ENCODE peak calls at places on chromosomes 7 and 10, in four cellular contexts. One of them, this sample, is unnamed.

GRCh38 chr7:146683439-146683838 is 566.8 kb downstream of the CNTNAP2 start:
- DNase-seq in uterus: no peak
- DNase-seq in gastrocnemius medialis: no peak
- DNase-seq in tibial nerve: no peak
- DNase-seq in this sample: no peak

GRCh38 chr10:100359529-100360150 is 12.6 kb downstream of the SCD start:
- DNase-seq in uterus: no peak
- DNase-seq in gastrocnemius medialis: no peak
- DNase-seq in tibial nerve: no peak
- DNase-seq in this sample: no peak

GRCh38 chr10:86321568-86321967 is 45.0 kb downstream of the GRID1 start:
- DNase-seq in uterus: no peak
- DNase-seq in gastrocnemius medialis: no peak
- DNase-seq in tibial nerve: no peak
- DNase-seq in this sample: no peak

GRCh38 chr7:2605608-2606538 is 25.9 kb upstream of the TTYH3 start:
- DNase-seq in uterus: no peak
- DNase-seq in gastrocnemius medialis: no peak
- DNase-seq in tibial nerve: no peak
- DNase-seq in this sample: no peak

GRCh38 chr7:26167293-26167934 is 15.4 kb downstream of the NFE2L3 start:
- DNase-seq in uterus: no peak
- DNase-seq in gastrocnemius medialis: no peak
- DNase-seq in tibial nerve: no peak
- DNase-seq in this sample: no peak

GRCh38 chr7:126957443-126957842 is 295.3 kb downstream of the GRM8 start:
- DNase-seq in uterus: no peak
- DNase-seq in gastrocnemius medialis: no peak
- DNase-seq in tibial nerve: no peak
- DNase-seq in this sample: no peak

GRCh38 chr10:35324196-35324595 is 12.1 kb upstream of the CCNY start:
- DNase-seq in uterus: no peak
- DNase-seq in gastrocnemius medialis: no peak
- DNase-seq in tibial nerve: no peak
- DNase-seq in this sample: no peak

GRCh38 chr7:745431-745980 is 18.4 kb upstream of the PRKAR1B start:
- DNase-seq in uterus: no peak
- DNase-seq in gastrocnemius medialis: no peak
- DNase-seq in tibial nerve: no peak
- DNase-seq in this sample: no peak

GRCh38 chr7:16412535-16413247 is 8.6 kb downstream of the CRPPA start:
- DNase-seq in uterus: no peak
- DNase-seq in gastrocnemius medialis: no peak
- DNase-seq in tibial nerve: no peak
- DNase-seq in this sample: no peak

GRCh38 chr10:9786101-9786500 is 1231.6 kb upstream of the CELF2 start:
- DNase-seq in uterus: no peak
- DNase-seq in gastrocnemius medialis: no peak
- DNase-seq in tibial nerve: no peak
- DNase-seq in this sample: no peak

GRCh38 chr10:93386496-93387369 is 95.4 kb downstream of the MYOF start:
- DNase-seq in uterus: no peak
- DNase-seq in gastrocnemius medialis: peak; percentile 17
- DNase-seq in tibial nerve: no peak
- DNase-seq in this sample: no peak

GRCh38 chr7:51121945-51122425 is 194.6 kb downstream of the COBL start:
- DNase-seq in uterus: peak; percentile 36
- DNase-seq in gastrocnemius medialis: no peak
- DNase-seq in tibial nerve: no peak
- DNase-seq in this sample: no peak

GRCh38 chr10:107548301-107548700 is 383.8 kb upstream of the SORCS1 start:
- DNase-seq in uterus: no peak
- DNase-seq in gastrocnemius medialis: no peak
- DNase-seq in tibial nerve: no peak
- DNase-seq in this sample: no peak

GRCh38 chr7:73905360-73905759 is 44.4 kb downstream of the TMEM270 start:
- DNase-seq in uterus: no peak
- DNase-seq in gastrocnemius medialis: no peak
- DNase-seq in tibial nerve: no peak
- DNase-seq in this sample: no peak

GRCh38 chr10:51029172-51029641 is 45.1 kb upstream of the PRKG1 start:
- DNase-seq in uterus: no peak
- DNase-seq in gastrocnemius medialis: no peak
- DNase-seq in tibial nerve: no peak
- DNase-seq in this sample: no peak

GRCh38 chr7:75945297-75946168 is 30.6 kb downstream of the POR start:
- DNase-seq in uterus: no peak
- DNase-seq in gastrocnemius medialis: peak; percentile 54
- DNase-seq in tibial nerve: no peak
- DNase-seq in this sample: no peak

GRCh38 chr7:124718032-124718766 is 47.4 kb downstream of the GPR37 start:
- DNase-seq in uterus: no peak
- DNase-seq in gastrocnemius medialis: no peak
- DNase-seq in tibial nerve: no peak
- DNase-seq in this sample: no peak

GRCh38 chr7:50696810-50697582 is 85.7 kb downstream of the GRB10 start:
- DNase-seq in uterus: no peak
- DNase-seq in gastrocnemius medialis: no peak
- DNase-seq in tibial nerve: no peak
- DNase-seq in this sample: no peak

GRCh38 chr7:143499743-143500348 is 22.2 kb downstream of the TAS2R41 start:
- DNase-seq in uterus: no peak
- DNase-seq in gastrocnemius medialis: no peak
- DNase-seq in tibial nerve: no peak
- DNase-seq in this sample: no peak

GRCh38 chr7:30789334-30789711 is 18.1 kb downstream of the MINDY4 start:
- DNase-seq in uterus: no peak
- DNase-seq in gastrocnemius medialis: no peak
- DNase-seq in tibial nerve: no peak
- DNase-seq in this sample: peak; percentile 93

GRCh38 chr7:80870806-80871205 is 48.0 kb downstream of the SEMA3C start:
- DNase-seq in uterus: no peak
- DNase-seq in gastrocnemius medialis: no peak
- DNase-seq in tibial nerve: no peak
- DNase-seq in this sample: no peak

GRCh38 chr10:85492684-85493083 is 873.9 kb downstream of the GRID1 start:
- DNase-seq in uterus: no peak
- DNase-seq in gastrocnemius medialis: no peak
- DNase-seq in tibial nerve: no peak
- DNase-seq in this sample: no peak

GRCh38 chr7:137343483-137343841 is at the start of gene PTN:
- DNase-seq in uterus: peak; percentile 59
- DNase-seq in gastrocnemius medialis: no peak
- DNase-seq in tibial nerve: no peak
- DNase-seq in this sample: peak; percentile 33

GRCh38 chr7:106068986-106069385 is 43.1 kb downstream of the SYPL1 start:
- DNase-seq in uterus: peak; percentile 39
- DNase-seq in gastrocnemius medialis: no peak
- DNase-seq in tibial nerve: no peak
- DNase-seq in this sample: no peak

GRCh38 chr7:101902680-101903504 is 85.5 kb downstream of the CUX1 start:
- DNase-seq in uterus: no peak
- DNase-seq in gastrocnemius medialis: no peak
- DNase-seq in tibial nerve: no peak
- DNase-seq in this sample: no peak

DNA sequence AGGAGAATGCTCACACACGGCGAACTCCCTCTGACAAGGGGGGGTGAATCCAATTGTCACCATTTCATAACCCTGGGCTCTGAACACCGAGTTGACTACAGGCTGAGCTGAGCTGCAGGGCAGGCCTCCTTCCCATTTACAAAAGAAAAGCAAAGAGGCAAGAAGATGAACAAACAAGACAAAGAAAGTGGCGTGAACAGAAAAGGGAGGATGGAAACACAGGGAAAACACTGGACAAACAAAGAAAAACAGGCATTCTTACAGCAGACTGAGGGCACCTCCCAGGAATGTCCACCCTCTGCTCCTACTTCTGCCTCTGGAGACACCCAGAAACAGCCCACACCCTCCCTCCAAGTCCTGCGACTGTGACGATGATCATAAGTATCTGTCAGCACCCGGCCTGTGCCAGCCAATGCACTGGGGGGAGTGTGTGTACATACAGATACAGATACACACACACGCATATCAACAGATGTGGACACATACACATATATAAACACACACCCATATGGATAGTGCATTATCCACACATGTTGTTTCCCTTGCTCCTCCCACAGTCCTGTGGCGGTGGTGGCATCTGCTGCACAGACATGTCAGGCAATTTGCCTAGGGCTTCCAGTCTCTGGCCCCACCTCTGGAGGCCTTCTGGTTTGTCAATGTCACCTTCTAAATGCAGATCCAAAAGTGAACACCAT is 66.2 kb downstream of the FAM53B start:
- DNase-seq in uterus: no peak
- DNase-seq in gastrocnemius medialis: no peak
- DNase-seq in tibial nerve: no peak
- DNase-seq in this sample: no peak
- TF ChIP-seq POLR2A in uterus: no peak
- TF ChIP-seq POLR2A in gastrocnemius medialis: no peak
- TF ChIP-seq POLR2A in tibial nerve: no peak
- TF ChIP-seq POLR2A in this sample: no peak

GRCh38 chr7:24573554-24574338 is 494 bp downstream of the PALS2 start:
- DNase-seq in uterus: peak; percentile 31
- DNase-seq in gastrocnemius medialis: peak; percentile 20
- DNase-seq in tibial nerve: peak; percentile 15
- DNase-seq in this sample: peak; percentile 44
- TF ChIP-seq POLR2A in uterus: peak; percentile 25
- TF ChIP-seq POLR2A in gastrocnemius medialis: no peak
- TF ChIP-seq POLR2A in tibial nerve: no peak
- TF ChIP-seq POLR2A in this sample: peak; percentile 15

DNA sequence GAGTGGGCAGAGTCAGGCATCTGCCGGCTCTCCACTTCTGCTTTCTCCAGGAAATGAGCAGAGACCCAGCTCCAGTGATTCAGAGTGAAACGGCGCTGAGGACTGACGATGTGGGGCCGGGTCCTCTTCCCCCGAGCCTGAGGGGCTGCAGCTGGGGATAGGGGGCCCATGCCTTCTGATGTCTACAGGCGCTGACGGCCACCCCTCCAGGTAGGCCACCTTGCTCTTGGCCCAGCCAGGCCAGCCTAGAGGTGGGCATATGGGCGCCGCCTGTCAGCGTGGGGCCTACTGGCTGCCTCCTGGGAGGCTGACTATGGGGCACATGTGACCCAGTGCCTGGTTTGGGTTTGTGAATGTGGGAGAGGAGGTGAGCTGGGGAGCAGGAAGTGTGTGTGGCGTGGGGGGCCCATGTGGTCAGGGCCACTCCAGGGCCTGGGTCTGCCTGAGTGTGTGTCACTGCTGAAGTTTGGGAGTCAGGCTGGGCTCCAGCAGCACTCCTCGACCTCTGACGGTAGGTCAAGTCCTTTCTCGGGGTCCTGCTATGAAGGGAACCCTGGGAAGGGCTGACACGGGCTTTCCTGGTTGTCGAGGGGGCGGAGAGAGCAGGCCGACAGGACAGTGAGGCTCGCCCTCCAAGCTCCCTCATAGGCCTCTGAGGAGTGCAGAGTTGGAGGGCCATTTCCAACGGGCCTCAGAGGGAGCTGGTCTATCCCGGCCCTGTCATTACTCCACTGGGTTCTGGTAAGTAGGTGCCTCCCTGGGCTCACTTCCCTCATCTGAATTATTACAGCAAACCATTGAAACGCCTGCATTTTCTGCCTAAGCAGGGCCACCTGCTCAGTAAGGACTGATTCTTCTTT is at the start of gene WDFY4:
- DNase-seq in uterus: no peak
- DNase-seq in gastrocnemius medialis: no peak
- DNase-seq in tibial nerve: no peak
- DNase-seq in this sample: no peak
- TF ChIP-seq POLR2A in uterus: no peak
- TF ChIP-seq POLR2A in gastrocnemius medialis: no peak
- TF ChIP-seq POLR2A in tibial nerve: no peak
- TF ChIP-seq POLR2A in this sample: no peak

DNA sequence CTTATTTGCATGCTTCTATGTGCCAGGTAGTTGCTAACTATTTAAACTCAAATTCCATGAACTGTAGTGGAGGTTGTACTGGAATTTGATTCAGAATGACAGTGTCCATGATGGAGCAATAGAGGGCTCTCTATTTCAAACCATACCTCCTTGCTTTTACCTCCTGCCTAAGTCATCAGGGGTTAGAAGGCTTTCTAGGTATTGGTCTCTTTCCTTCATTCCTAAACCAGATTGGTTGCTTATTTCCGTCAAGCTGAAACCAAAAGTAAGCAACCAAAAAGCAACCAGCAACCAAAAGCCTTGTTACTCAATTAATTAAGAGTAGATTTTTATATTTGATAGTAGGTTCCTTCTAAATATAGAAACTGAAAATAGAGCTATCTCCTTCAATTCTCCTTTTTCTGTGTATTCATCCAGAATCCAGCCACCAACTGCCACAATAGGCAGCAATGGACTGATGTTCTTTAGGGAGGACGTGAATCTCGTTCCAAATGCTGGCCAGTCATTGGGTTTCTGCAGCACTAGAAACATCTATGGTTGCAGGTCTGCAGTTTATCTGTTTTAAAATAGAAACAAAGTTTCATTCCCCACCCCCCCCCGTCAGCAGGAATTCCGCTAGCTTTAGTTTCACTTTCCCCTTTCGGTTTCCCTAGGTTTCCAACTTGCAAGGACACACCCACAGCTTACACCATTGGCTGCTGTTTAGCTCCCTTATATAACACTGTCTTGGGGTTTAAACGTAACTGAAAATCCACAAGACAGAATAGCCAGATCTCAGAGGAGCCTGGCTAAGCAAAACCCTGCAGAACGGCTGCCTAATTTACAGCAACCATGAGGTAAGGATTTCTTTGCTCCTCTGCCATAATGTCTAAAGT is at the start of gene IFIT1:
- DNase-seq in uterus: peak; percentile 82
- DNase-seq in gastrocnemius medialis: peak; percentile 57
- DNase-seq in tibial nerve: no peak
- DNase-seq in this sample: peak; percentile 64
- TF ChIP-seq POLR2A in uterus: peak; percentile 44
- TF ChIP-seq POLR2A in gastrocnemius medialis: no peak
- TF ChIP-seq POLR2A in tibial nerve: no peak
- TF ChIP-seq POLR2A in this sample: no peak

This sample was measured in H54.